ENCODE peak calls at places on chromosomes 4 and X, in nine cellular contexts. J is adrenal gland, H is IMR-90, V is HCT116, R is body of pancreas, Z is H54, L is prostate gland, P is sigmoid colon, K is right lobe of liver. B is an unnamed sample.

GRCh38 chrX:22660756-22661155 is 339.0 kb upstream of the DDX53 start:
- DNase-seq in P (no peak), H (no peak), J (no peak), L (no peak), V (no peak), R (no peak), K (no peak), Z (no peak), B (no peak)

GRCh38 chrX:72568406-72569092 is 4.1 kb downstream of the HDAC8 start:
- DNase-seq in Z (no peak), V (no peak), K (no peak), H (peak; percentile 15), R (no peak), L (no peak), J (peak; percentile 61), P (no peak), B (no peak)

GRCh38 chr4:80420638-80421037 is 85.1 kb downstream of the CFAP299 start:
- DNase-seq in J (no peak), R (no peak), P (no peak), Z (no peak), K (no peak), H (no peak), V (no peak), L (no peak), B (no peak)

GRCh38 chr4:180810581-180810980 is 1432.6 kb upstream of the TENM3 start:
- DNase-seq in R (no peak), L (no peak), J (no peak), K (no peak), P (no peak), H (no peak), Z (no peak), V (no peak), B (no peak)

GRCh38 chr4:8409271-8410065 is 31.1 kb downstream of the ACOX3 start:
- DNase-seq in R (no peak), H (no peak), V (no peak), Z (peak; percentile 38), P (peak; percentile 68), L (no peak), J (no peak), K (no peak), B (peak; percentile 67)

GRCh38 chr4:30714408-30715031 is 5.6 kb upstream of the PCDH7 start:
- DNase-seq in J (no peak), L (no peak), V (peak; percentile 73), H (peak; percentile 59), K (no peak), R (peak; percentile 58), Z (no peak), P (no peak), B (peak; percentile 62)

GRCh38 chrX:72121381-72121780 is 10.3 kb downstream of the RTL5 start:
- DNase-seq in H (peak; percentile 75), P (peak; percentile 87), R (no peak), J (peak; percentile 39), V (no peak), Z (no peak), L (peak; percentile 64), K (no peak), B (peak; percentile 84)

GRCh38 chr4:986949-987688 is at the start of gene IDUA:
- DNase-seq in V (peak; percentile 61), H (peak; percentile 53), L (peak; percentile 74), R (peak; percentile 83), J (peak; percentile 84), K (peak; percentile 93), Z (peak; percentile 88), P (peak; percentile 86), B (peak; percentile 90)

GRCh38 chrX:72023071-72023470 is 108.6 kb downstream of the RTL5 start:
- DNase-seq in H (no peak), R (peak; percentile 49), Z (no peak), V (no peak), J (no peak), K (no peak), P (no peak), L (no peak), B (no peak)

GRCh38 chr4:152660526-152660925 is 19.3 kb downstream of the TMEM154 start:
- DNase-seq in P (no peak), R (no peak), K (no peak), Z (no peak), L (no peak), H (no peak), J (no peak), V (no peak), B (peak; percentile 51)

GRCh38 chr4:10006236-10006603 is 15.1 kb downstream of the SLC2A9 start:
- DNase-seq in L (peak; percentile 92), H (no peak), V (no peak), P (peak; percentile 69), Z (no peak), R (peak; percentile 68), K (no peak), J (peak; percentile 35), B (peak; percentile 98)

DNA sequence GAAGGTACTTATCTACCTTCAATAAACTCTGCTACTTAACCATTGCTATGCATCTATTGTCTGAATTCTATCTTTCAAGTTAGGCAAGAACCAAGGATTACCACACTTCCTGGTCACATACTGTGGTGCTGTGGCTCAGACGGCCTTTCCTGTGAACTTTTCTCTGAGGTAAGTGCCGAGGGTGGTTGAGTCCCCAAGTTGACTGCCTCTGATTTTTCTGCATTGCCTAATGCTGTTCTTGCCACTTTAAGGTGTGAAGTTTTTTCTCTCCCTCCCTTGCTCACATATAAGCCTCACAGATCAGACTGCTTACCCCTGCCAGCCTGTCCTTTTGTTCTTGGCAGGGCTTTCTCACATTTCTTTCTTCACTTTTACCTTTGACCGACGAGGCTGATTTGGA is 348.0 kb upstream of the POU3F4 start:
- DNase-seq in P (no peak), K (no peak), Z (no peak), J (no peak), L (no peak), R (no peak), H (no peak), V (no peak), B (peak; percentile 6)
- TF ChIP-seq POLR2A in P (no peak), K (no peak), Z (no peak), J (no peak), L (no peak), R (no peak), H (no peak), V (no peak), B (no peak)

GRCh38 chr4:185811509-185812364 is at the start of gene SORBS2:
- DNase-seq in R (peak; percentile 88), J (peak; percentile 50), P (peak; percentile 73), H (peak; percentile 25), V (no peak), Z (no peak), L (peak; percentile 76), K (peak; percentile 77), B (no peak)
- TF ChIP-seq POLR2A in R (peak; percentile 93), J (no peak), P (no peak), H (no peak), V (no peak), Z (no peak), L (peak; percentile 21), K (peak; percentile 65), B (no peak)

DNA sequence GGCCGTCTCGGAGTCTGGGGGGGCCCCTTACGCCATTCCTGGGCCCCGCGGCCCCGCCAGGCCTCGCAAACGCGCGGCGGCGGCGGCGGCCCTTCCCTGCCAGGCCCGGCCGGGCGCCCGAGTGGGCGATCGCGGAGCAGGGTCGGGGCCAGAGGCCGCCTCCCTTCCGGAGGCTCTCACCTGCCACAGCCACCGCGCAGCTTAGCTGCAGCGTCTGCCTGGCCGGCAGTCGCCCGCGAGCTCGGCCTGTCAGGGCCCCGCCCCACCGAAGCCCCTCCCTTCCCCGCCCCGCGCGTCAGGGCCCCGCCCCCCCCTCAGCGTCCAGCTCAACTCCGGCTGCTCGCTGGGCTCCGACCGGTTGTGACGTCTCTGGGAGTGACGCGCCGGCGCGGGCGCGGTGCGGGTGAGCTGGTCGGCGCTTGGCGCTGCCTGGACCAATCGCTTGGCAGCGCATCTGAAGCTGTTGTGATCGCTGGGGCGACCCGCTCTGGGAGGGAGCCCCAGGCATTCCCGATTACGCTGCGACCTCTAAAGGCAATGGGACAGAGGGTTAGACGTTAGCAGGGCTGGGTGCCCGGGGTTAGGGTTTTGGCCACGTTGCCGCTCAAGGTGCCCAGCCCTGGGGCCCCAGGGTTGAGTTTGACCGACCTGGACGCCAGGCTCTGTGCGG is at the start of gene SLC10A3:
- DNase-seq in R (peak; percentile 94), Z (peak; percentile 95), H (peak; percentile 92), J (peak; percentile 96), V (peak; percentile 89), L (peak; percentile 91), P (peak; percentile 97), K (peak; percentile 97), B (peak; percentile 96)
- TF ChIP-seq POLR2A in R (peak; percentile 91), Z (peak; percentile 93), H (peak; percentile 95), J (peak; percentile 83), V (peak; percentile 67), L (peak; percentile 86), P (peak; percentile 82), K (peak; percentile 88), B (peak; percentile 81)

GRCh38 chrX:103530540-103530939 is 11.3 kb upstream of the RAB40A start:
- DNase-seq in K (no peak), J (no peak), P (no peak), V (no peak), L (no peak), Z (no peak), H (peak; percentile 6), R (no peak), B (no peak)

GRCh38 chrX:103535206-103535605 is 15.9 kb upstream of the RAB40A start:
- DNase-seq in K (no peak), L (no peak), R (no peak), J (no peak), Z (no peak), H (no peak), V (no peak), P (no peak), B (no peak)

GRCh38 chrX:103531002-103531401 is 11.7 kb upstream of the RAB40A start:
- DNase-seq in V (no peak), K (no peak), R (no peak), L (no peak), P (no peak), Z (no peak), J (no peak), H (peak; percentile 92), B (no peak)

GRCh38 chrX:103536071-103536470 is 16.8 kb upstream of the RAB40A start:
- DNase-seq in J (no peak), L (no peak), R (no peak), Z (no peak), V (no peak), K (no peak), H (no peak), P (no peak), B (no peak)

DNA sequence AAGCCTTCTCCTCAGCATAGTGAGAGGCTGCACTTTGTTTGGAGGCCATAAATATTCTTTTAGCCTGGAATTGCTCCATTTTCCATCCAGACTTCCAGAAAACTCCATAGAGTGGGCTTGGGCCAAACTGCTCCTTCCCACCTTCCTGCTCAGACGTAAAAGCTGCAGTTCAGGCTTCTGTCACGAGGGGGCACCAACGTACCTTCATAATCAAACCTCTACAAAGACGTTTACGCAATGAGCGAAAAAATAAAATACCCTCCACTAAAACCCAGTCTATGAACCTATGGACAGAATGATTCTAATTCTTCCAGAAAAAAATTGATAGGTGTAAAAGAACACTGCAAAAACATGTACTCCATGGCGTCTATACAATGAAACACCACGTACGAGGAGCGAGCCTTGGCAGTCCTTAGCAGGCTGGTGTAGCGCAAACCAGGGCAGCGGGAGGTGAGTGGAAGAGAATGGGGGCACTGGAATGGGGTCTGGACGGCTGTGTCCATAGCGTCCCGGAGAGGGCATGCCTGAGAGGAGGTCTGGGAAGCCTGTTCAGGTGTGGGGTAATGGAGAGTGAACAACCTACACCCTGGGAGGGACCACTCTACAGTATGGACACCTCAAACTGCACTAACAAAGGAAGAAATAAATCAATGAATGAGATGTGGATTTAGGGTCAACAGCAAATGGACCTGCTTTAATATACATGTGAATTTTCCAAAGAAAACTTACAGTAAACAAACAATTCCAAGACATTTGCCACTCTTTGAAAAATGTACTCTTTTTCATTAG is 14.3 kb upstream of the RAB40A start:
- DNase-seq in J (peak; percentile 57), H (peak; percentile 65), V (peak; percentile 37), L (peak; percentile 65), P (peak; percentile 89), Z (no peak), K (peak; percentile 67), R (peak; percentile 90), B (peak; percentile 60)
- TF ChIP-seq POLR2A in J (no peak), H (no peak), V (no peak), L (no peak), P (no peak), Z (no peak), K (no peak), R (no peak), B (no peak)

B was measured in NB4.